ENCODE peak calls at places on chromosomes 13 and 19, in nine cellular contexts. B is cardiac muscle cell; J is endothelial cell of umbilical vein; U is naive thymus-derived CD4-positive, alpha-beta T cell; X is breast epithelium; H is heart left ventricle; Z is neural progenitor cell; W is fibroblast of lung; P is CD4-positive, CD25-positive, alpha-beta regulatory T cell. E is an unnamed sample. For H3K4me1, the result is how much of the 10 kb centered on the place peaks cover.

GRCh38 chr19:40745402-40745780 is 4.9 kb downstream of the ACTMAP start:
- DNase-seq in Z (no peak), J (peak), H (no peak), P (no peak), U (no peak), W (peak), X (no peak), B (peak), E (no peak)

GRCh38 chr13:59269476-59269875 is 894.3 kb downstream of the DIAPH3 start:
- DNase-seq in W (peak), Z (no peak), J (no peak), U (no peak), H (no peak), P (no peak), B (peak), X (no peak), E (no peak)

GRCh38 chr13:39023761-39024160 is 14.1 kb downstream of the PROSER1 start:
- DNase-seq in W (no peak), U (no peak), X (no peak), H (no peak), J (no peak), B (peak), Z (no peak), P (no peak), E (no peak)

GRCh38 chr19:2429917-2430570 is 2.7 kb upstream of the TIMM13 start:
- DNase-seq in Z (no peak), X (no peak), W (no peak), P (no peak), U (no peak), H (no peak), B (no peak), J (no peak), E (no peak)

GRCh38 chr13:39875111-39875510 is 219.6 kb downstream of the COG6 start:
- DNase-seq in U (no peak), H (no peak), W (no peak), P (no peak), B (peak), Z (no peak), X (no peak), J (no peak), E (no peak)

GRCh38 chr13:48159436-48160225 is 64.7 kb upstream of the MED4 start:
- DNase-seq in Z (no peak), U (no peak), W (no peak), B (no peak), H (no peak), P (no peak), X (no peak), J (no peak), E (no peak)

GRCh38 chr13:43686557-43686956 is 100.2 kb downstream of the ENOX1 start:
- DNase-seq in U (no peak), W (peak), H (peak), J (no peak), P (no peak), B (peak), X (no peak), Z (no peak), E (no peak)

GRCh38 chr19:57648336-57649003 is 15.5 kb downstream of the ZNF211 start:
- DNase-seq in W (no peak), B (no peak), H (no peak), P (no peak), J (no peak), X (no peak), U (no peak), Z (no peak), E (no peak)

GRCh38 chr13:112457485-112457884 is 81.3 kb downstream of the SPACA7 start:
- DNase-seq in W (no peak), U (no peak), Z (no peak), H (no peak), B (no peak), P (no peak), J (no peak), X (no peak), E (no peak)

GRCh38 chr13:94999871-95000270 is 287.5 kb upstream of the SOX21 start:
- DNase-seq in J (peak), W (no peak), X (no peak), B (no peak), P (no peak), U (no peak), H (no peak), Z (no peak), E (no peak)

GRCh38 chr13:94178625-94179244 is 300.7 kb downstream of the DCT start:
- DNase-seq in H (no peak), W (no peak), U (no peak), P (no peak), Z (no peak), X (no peak), J (no peak), B (no peak), E (no peak)

GRCh38 chr13:75541287-75541686 is 3.6 kb upstream of the COMMD6 start:
- DNase-seq in X (no peak), U (no peak), J (no peak), W (no peak), P (no peak), B (no peak), Z (no peak), H (no peak), E (no peak)

GRCh38 chr19:7917292-7918061 is 2.7 kb upstream of the SNAPC2 start:
- DNase-seq in B (peak), Z (peak), U (peak), X (no peak), W (peak), P (peak), J (peak), H (no peak), E (peak)

GRCh38 chr13:99374169-99374991 is 67.2 kb upstream of the GPR183 start:
- DNase-seq in Z (no peak), W (no peak), P (no peak), B (no peak), J (no peak), X (no peak), U (no peak), H (no peak), E (no peak)

GRCh38 chr19:54180691-54181091 is 7.7 kb upstream of the TMC4 start:
- DNase-seq in B (no peak), H (no peak), U (no peak), X (no peak), Z (no peak), W (no peak), P (no peak), J (no peak), E (no peak)

GRCh38 chr19:46975918-46976782 is 43.5 kb upstream of the NPAS1 start:
- DNase-seq in X (peak), B (peak), W (peak), J (peak), Z (peak), P (no peak), U (no peak), H (peak), E (no peak)

DNA sequence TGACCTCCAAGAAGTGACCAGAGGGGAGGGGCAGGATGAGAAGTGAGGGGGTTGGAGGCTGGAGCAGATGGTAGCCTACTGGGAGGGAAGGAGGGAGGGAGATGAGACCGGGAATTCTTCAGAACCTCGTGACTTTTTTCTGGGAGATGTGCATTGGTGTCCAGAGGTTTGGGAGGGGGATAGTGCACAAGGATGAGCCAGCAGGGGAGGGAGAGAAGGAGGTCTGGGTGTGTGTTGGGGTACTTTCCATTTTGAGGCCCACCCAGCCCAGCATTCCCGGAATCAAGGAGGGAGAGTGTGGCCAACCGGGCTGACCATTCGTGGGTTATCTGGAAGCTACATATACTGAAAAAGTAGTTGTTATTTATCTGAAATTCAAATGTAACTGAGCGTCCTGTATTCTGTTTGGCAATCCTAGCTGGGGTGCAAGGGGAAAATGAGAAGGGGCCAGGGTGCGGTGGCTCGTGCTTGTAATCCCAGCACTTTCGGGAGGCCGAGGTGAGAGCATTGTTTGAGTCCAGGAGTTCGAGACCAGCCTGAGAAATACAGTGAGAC is 4.3 kb upstream of the C3 start:
- DNase-seq in W (no peak), X (no peak), H (no peak), B (no peak), U (no peak), P (no peak), J (no peak), Z (no peak), E (no peak)
- H3K4me3 ChIP-seq in W (no peak), X (no peak), H (no peak), B (no peak), U (no peak), P (no peak), J (no peak), Z (no peak), E (no peak)

GRCh38 chr19:16190736-16191135 is 5.5 kb downstream of the FAM32A start:
- DNase-seq in X (no peak), H (no peak), J (no peak), W (no peak), P (no peak), Z (no peak), U (no peak), B (no peak), E (no peak)
- H3K4me1 ChIP-seq in X (under half), H (under half), J (under half), W (under half), P (under half), Z (under half), U (under half), B (under half), E (under half)

GRCh38 chr19:13055213-13056051 is 47.2 kb downstream of the LYL1 start:
- DNase-seq in H (peak), U (no peak), W (peak), Z (peak), B (peak), X (peak), J (peak), P (no peak), E (no peak)

GRCh38 chr19:13053238-13053637 is 49.4 kb downstream of the LYL1 start:
- DNase-seq in B (peak), W (peak), Z (no peak), X (no peak), U (no peak), H (no peak), P (no peak), J (no peak), E (no peak)

GRCh38 chr19:13052447-13053232 is 50.0 kb downstream of the LYL1 start:
- DNase-seq in Z (no peak), J (no peak), H (no peak), X (no peak), B (no peak), P (no peak), W (no peak), U (no peak), E (no peak)

GRCh38 chr19:13054605-13055212 is 47.9 kb downstream of the LYL1 start:
- DNase-seq in X (no peak), U (no peak), B (no peak), W (no peak), H (no peak), Z (no peak), J (no peak), P (no peak), E (no peak)

DNA sequence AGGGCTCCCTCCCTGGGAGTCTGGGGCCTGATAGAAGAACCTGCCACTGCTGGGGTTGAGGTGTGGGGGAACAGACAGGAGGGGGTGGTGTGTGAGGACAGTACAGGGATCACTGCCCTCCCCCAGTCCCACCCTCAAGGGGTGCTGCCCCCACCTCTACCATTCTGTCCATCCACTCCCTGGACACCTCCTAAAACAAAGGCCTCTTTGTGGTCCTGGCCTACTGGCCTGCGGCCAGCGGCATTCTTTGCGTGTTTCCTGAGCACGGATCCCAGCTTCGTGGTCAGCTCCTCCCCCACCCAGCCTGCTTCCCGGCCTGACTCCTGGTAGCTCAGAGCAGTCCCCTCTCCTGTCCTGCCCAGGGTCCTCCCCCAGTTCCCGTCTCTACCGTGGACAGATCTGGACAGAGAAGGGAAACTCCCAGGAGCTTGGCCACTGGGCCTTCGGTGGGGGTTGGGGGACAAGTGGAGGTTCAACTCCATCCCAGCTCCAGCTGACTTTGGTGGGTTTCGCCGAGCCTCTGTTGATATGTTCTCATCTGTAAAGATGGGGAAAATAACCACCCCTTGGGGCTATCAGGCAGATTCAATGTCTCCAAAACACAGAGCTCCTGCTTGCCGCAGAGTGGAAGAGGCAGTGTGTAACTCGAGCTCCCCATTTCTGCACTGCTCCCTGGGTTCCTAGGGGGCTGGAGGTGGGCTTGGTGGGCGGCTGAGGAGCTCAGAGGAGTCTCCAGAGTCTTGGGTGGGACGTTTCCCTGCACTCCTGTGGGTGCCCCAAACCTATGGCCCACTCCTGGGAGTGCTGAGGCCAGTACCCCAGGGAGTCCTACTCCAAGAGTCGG is 48.7 kb downstream of the LYL1 start:
- DNase-seq in B (peak), Z (peak), H (peak), P (no peak), X (peak), W (peak), J (peak), U (no peak), E (no peak)
- H3K4me3 ChIP-seq in B (no peak), Z (no peak), H (no peak), P (no peak), X (peak), W (no peak), J (no peak), U (no peak), E (no peak)

DNA sequence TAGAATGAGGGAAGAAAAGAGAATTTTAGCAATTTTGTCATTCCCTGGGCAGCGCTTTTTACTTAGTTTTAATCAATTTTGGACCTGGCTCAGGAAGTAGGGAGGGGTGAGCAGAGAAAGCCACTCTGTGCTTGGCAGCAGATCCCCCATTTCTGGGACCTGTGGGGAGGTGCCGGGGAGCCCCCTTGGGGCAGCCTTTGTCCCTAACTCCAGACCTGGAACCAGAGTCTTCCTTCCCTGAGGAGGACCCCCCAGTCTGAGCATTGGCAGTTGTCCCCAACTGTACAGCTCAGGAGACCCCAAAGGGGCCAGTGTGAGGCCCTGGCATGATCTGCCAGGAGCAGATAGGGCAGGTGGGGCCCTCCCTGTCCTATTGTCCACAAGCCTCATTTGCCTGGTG is 10.5 kb downstream of the LYL1 start:
- DNase-seq in W (no peak), P (no peak), J (no peak), B (no peak), X (no peak), U (no peak), Z (no peak), H (no peak), E (no peak)
- H3K4me1 ChIP-seq in W (under half), P (under half), J (under half), B (under half), X (under half), U (under half), Z (under half), H (under half), E (under half)

GRCh38 chr19:11054200-11054599 is 35.1 kb upstream of the LDLR start:
- DNase-seq in H (no peak), P (no peak), J (no peak), Z (no peak), U (no peak), W (no peak), X (no peak), B (no peak), E (no peak)

GRCh38 chr19:11054628-11055027 is 34.6 kb upstream of the LDLR start:
- DNase-seq in P (no peak), U (no peak), H (no peak), J (no peak), B (no peak), X (no peak), Z (no peak), W (no peak), E (no peak)

GRCh38 chr19:11061951-11062350 is 27.3 kb upstream of the LDLR start:
- DNase-seq in U (no peak), J (no peak), X (no peak), H (no peak), P (no peak), B (no peak), W (no peak), Z (no peak), E (no peak)

GRCh38 chr19:11059511-11060358 is 29.5 kb upstream of the LDLR start:
- DNase-seq in U (no peak), P (no peak), H (no peak), J (no peak), X (no peak), Z (no peak), W (no peak), B (no peak), E (no peak)

GRCh38 chr19:11058246-11059030 is 30.8 kb upstream of the LDLR start:
- DNase-seq in W (no peak), J (no peak), B (no peak), U (no peak), H (no peak), X (no peak), P (no peak), Z (no peak), E (no peak)
- H3K4me3 ChIP-seq in W (no peak), J (no peak), B (no peak), U (no peak), H (no peak), X (no peak), P (no peak), Z (no peak), E (no peak)

DNA sequence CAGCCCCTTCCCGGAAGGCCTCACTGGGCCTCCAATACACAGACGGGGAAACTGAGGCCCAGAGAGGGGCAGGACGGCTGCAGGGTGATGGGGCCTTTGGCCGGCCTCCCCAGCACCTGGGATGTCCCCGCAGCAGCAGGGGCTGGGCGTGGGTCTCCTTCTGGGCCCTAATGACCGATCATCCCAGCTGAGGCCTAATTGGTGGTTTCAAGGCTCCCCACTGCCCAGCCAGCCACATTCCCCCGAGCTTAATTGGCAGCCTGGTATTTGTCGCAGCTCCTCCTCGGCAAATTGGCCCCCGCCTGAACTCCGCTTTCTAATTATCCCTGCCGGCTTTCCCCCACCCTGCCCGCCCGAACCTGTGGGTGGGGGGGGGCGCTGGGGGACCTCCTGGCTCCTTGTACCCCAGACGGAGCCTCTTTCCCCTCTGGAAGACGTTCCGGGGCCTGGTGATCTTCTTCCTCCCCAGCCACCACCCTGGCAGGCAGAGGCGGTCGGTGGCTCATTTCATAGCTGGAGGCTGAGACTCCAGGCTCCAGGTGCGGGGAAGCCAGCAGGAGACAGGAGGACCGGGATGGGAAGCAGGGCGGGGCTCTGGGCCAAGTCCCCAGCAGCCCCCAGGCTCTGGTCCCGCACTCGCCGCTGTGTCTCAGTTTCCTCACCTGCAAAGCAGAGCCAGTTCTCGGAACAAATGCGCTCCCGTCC is 27.2 kb upstream of the WDR18 start:
- DNase-seq in W (peak), U (no peak), X (no peak), H (no peak), B (peak), J (no peak), P (no peak), Z (peak), E (no peak)
- H3K4me1 ChIP-seq in W (under half), U (under half), X (under half), H (under half), B (half or more), J (under half), P (under half), Z (under half), E (under half)

DNA sequence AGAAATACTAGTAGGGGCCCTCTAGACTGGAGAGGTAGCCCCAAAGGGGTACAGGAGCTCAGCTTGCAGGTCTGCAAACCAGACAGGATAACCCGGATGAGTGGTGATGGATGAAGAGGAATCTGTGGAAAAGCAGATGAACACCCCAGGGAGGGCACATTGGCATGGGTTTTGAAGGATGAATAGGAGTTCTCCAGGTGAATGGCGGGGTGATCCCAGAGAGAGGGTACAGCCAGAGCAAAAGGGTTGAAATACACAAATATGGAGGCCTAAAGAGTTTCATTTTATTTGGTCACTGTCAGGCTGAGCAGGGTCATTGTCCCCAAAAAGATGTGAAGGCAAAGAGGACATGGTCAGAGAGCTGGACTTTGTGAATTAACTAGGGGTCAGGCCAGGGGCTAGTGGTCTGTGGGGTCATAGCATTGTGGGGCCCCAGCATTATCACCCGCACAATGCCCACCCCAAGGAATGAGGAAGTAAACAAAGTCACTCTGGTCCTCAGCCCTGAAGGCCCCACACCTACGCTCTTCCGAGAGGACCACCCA is 4.8 kb downstream of the NR2F6 start:
- DNase-seq in Z (no peak), H (no peak), J (no peak), P (no peak), U (no peak), W (no peak), X (no peak), B (no peak), E (no peak)
- H3K4me3 ChIP-seq in Z (no peak), H (no peak), J (no peak), P (no peak), U (no peak), W (no peak), X (no peak), B (no peak), E (no peak)

GRCh38 chr19:32289566-32290210 is 55.7 kb upstream of the ZNF507 start:
- DNase-seq in B (no peak), U (no peak), Z (no peak), W (no peak), X (no peak), H (no peak), P (no peak), J (no peak), E (no peak)
- H3K4me1 ChIP-seq in B (under half), U (under half), Z (under half), W (under half), X (under half), H (under half), P (under half), J (under half), E (under half)

GRCh38 chr19:4811328-4812131 is 20.0 kb downstream of the TICAM1 start:
- DNase-seq in J (peak), X (peak), H (peak), Z (peak), W (peak), U (peak), B (peak), P (peak), E (peak)

GRCh38 chr19:4816388-4817165 is 14.9 kb downstream of the TICAM1 start:
- DNase-seq in H (no peak), J (no peak), U (no peak), X (no peak), Z (no peak), B (no peak), W (no peak), P (no peak), E (no peak)

GRCh38 chr19:4817467-4818277 is 13.8 kb downstream of the TICAM1 start:
- DNase-seq in W (no peak), Z (no peak), H (peak), J (no peak), B (no peak), P (no peak), U (no peak), X (no peak), E (no peak)

GRCh38 chr19:4815426-4816387 is 15.8 kb downstream of the TICAM1 start:
- DNase-seq in X (peak), U (peak), J (peak), P (peak), W (peak), Z (peak), H (peak), B (peak), E (peak)

GRCh38 chr19:4814625-4815425 is 16.7 kb downstream of the TICAM1 start:
- DNase-seq in W (peak), H (no peak), B (no peak), X (no peak), Z (no peak), U (no peak), P (no peak), J (no peak), E (no peak)
- H3K4me3 ChIP-seq in W (no peak), H (peak), B (no peak), X (peak), Z (peak), U (peak), P (peak), J (no peak), E (peak)